ENCODE peak calls at places on chromosomes 1 and 21, in five cellular contexts. One of them, this sample, is unnamed.
A peak's percentile ranks its signal among the peaks of the same experiment; 100 is the strongest.

GRCh38 chr21:35565204-35565611 is 495.1 kb downstream of the SETD4 start:
- DNase-seq in CD8-positive, alpha-beta T cell: no peak
- DNase-seq in adrenal gland: peak; percentile 76
- DNase-seq in psoas muscle: peak; percentile 52
- DNase-seq in uterus: no peak
- DNase-seq in this sample: peak; percentile 45

GRCh38 chr21:32245971-32246370 is 32.9 kb downstream of the MIS18A start:
- DNase-seq in CD8-positive, alpha-beta T cell: no peak
- DNase-seq in adrenal gland: no peak
- DNase-seq in psoas muscle: no peak
- DNase-seq in uterus: no peak
- DNase-seq in this sample: no peak

GRCh38 chr1:217274927-217275616 is 355.8 kb downstream of the GPATCH2 start:
- DNase-seq in CD8-positive, alpha-beta T cell: no peak
- DNase-seq in adrenal gland: no peak
- DNase-seq in psoas muscle: no peak
- DNase-seq in uterus: no peak
- DNase-seq in this sample: no peak

GRCh38 chr1:115810609-115811008 is 30.3 kb downstream of the NHLH2 start:
- DNase-seq in CD8-positive, alpha-beta T cell: no peak
- DNase-seq in adrenal gland: no peak
- DNase-seq in psoas muscle: no peak
- DNase-seq in uterus: no peak
- DNase-seq in this sample: no peak

GRCh38 chr21:43269461-43269860 is 100.7 kb downstream of the CRYAA start:
- DNase-seq in CD8-positive, alpha-beta T cell: peak; percentile 57
- DNase-seq in adrenal gland: no peak
- DNase-seq in psoas muscle: peak; percentile 7
- DNase-seq in uterus: no peak
- DNase-seq in this sample: peak; percentile 81

GRCh38 chr1:223504741-223505140 is 111.5 kb downstream of the CCDC185 start:
- DNase-seq in CD8-positive, alpha-beta T cell: no peak
- DNase-seq in adrenal gland: no peak
- DNase-seq in psoas muscle: no peak
- DNase-seq in uterus: no peak
- DNase-seq in this sample: no peak

GRCh38 chr21:37082856-37083611 is 10.0 kb downstream of the TTC3 start:
- DNase-seq in CD8-positive, alpha-beta T cell: no peak
- DNase-seq in adrenal gland: no peak
- DNase-seq in psoas muscle: no peak
- DNase-seq in uterus: no peak
- DNase-seq in this sample: no peak

GRCh38 chr1:207807395-207808321 is 55.8 kb downstream of the CD46 start:
- DNase-seq in CD8-positive, alpha-beta T cell: no peak
- DNase-seq in adrenal gland: peak; percentile 49
- DNase-seq in psoas muscle: peak; percentile 41
- DNase-seq in uterus: no peak
- DNase-seq in this sample: peak; percentile 39

GRCh38 chr1:84361796-84362195 is 36.5 kb upstream of the DNASE2B start:
- DNase-seq in CD8-positive, alpha-beta T cell: no peak
- DNase-seq in adrenal gland: no peak
- DNase-seq in psoas muscle: no peak
- DNase-seq in uterus: no peak
- DNase-seq in this sample: no peak

GRCh38 chr1:30763654-30764248 is 6.2 kb upstream of the LAPTM5 start:
- DNase-seq in CD8-positive, alpha-beta T cell: no peak
- DNase-seq in adrenal gland: peak; percentile 72
- DNase-seq in psoas muscle: no peak
- DNase-seq in uterus: peak; percentile 57
- DNase-seq in this sample: no peak

GRCh38 chr1:43253173-43253572 is 16.6 kb upstream of the TMEM125 start:
- DNase-seq in CD8-positive, alpha-beta T cell: no peak
- DNase-seq in adrenal gland: no peak
- DNase-seq in psoas muscle: no peak
- DNase-seq in uterus: no peak
- DNase-seq in this sample: no peak

GRCh38 chr1:117631761-117632160 is 25.9 kb downstream of the TENT5C start:
- DNase-seq in CD8-positive, alpha-beta T cell: no peak
- DNase-seq in adrenal gland: no peak
- DNase-seq in psoas muscle: no peak
- DNase-seq in uterus: no peak
- DNase-seq in this sample: no peak

GRCh38 chr1:70764747-70765146 is 282.9 kb downstream of the PTGER3 start:
- DNase-seq in CD8-positive, alpha-beta T cell: no peak
- DNase-seq in adrenal gland: no peak
- DNase-seq in psoas muscle: no peak
- DNase-seq in uterus: no peak
- DNase-seq in this sample: no peak

GRCh38 chr1:23470282-23471070 is 13.5 kb downstream of the ASAP3 start:
- DNase-seq in CD8-positive, alpha-beta T cell: no peak
- DNase-seq in adrenal gland: no peak
- DNase-seq in psoas muscle: peak; percentile 80
- DNase-seq in uterus: peak; percentile 46
- DNase-seq in this sample: no peak

GRCh38 chr21:18384771-18385170 is 18.8 kb downstream of the TMPRSS15 start:
- DNase-seq in CD8-positive, alpha-beta T cell: no peak
- DNase-seq in adrenal gland: no peak
- DNase-seq in psoas muscle: no peak
- DNase-seq in uterus: no peak
- DNase-seq in this sample: no peak

GRCh38 chr1:77143529-77144121 is 75.6 kb downstream of the PIGK start:
- DNase-seq in CD8-positive, alpha-beta T cell: no peak
- DNase-seq in adrenal gland: no peak
- DNase-seq in psoas muscle: no peak
- DNase-seq in uterus: no peak
- DNase-seq in this sample: no peak

GRCh38 chr1:157348538-157349480 is 203.5 kb downstream of the FCRL5 start:
- DNase-seq in CD8-positive, alpha-beta T cell: no peak
- DNase-seq in adrenal gland: no peak
- DNase-seq in psoas muscle: no peak
- DNase-seq in uterus: no peak
- DNase-seq in this sample: no peak

GRCh38 chr1:228906461-228906860 is 171.2 kb downstream of the RHOU start:
- DNase-seq in CD8-positive, alpha-beta T cell: no peak
- DNase-seq in adrenal gland: no peak
- DNase-seq in psoas muscle: no peak
- DNase-seq in uterus: no peak
- DNase-seq in this sample: no peak

GRCh38 chr1:169486281-169486904 is 649 bp upstream of the SLC19A2 start:
- DNase-seq in CD8-positive, alpha-beta T cell: no peak
- DNase-seq in adrenal gland: peak; percentile 54
- DNase-seq in psoas muscle: no peak
- DNase-seq in uterus: peak; percentile 25
- DNase-seq in this sample: no peak

GRCh38 chr1:192807221-192807967 is 1.4 kb upstream of the RGS2 start:
- DNase-seq in CD8-positive, alpha-beta T cell: peak; percentile 7
- DNase-seq in adrenal gland: peak; percentile 29
- DNase-seq in psoas muscle: no peak
- DNase-seq in uterus: no peak
- DNase-seq in this sample: no peak

GRCh38 chr1:161244888-161245287 is 6.9 kb upstream of the NR1I3 start:
- DNase-seq in CD8-positive, alpha-beta T cell: no peak
- DNase-seq in adrenal gland: no peak
- DNase-seq in psoas muscle: no peak
- DNase-seq in uterus: no peak
- DNase-seq in this sample: no peak

GRCh38 chr21:35976481-35976880 is 83.8 kb downstream of the SETD4 start:
- DNase-seq in CD8-positive, alpha-beta T cell: no peak
- DNase-seq in adrenal gland: no peak
- DNase-seq in psoas muscle: no peak
- DNase-seq in uterus: no peak
- DNase-seq in this sample: no peak

GRCh38 chr1:200296091-200296661 is 113.7 kb downstream of the ZNF281 start:
- DNase-seq in CD8-positive, alpha-beta T cell: no peak
- DNase-seq in adrenal gland: no peak
- DNase-seq in psoas muscle: no peak
- DNase-seq in uterus: no peak
- DNase-seq in this sample: no peak

GRCh38 chr1:111517464-111518225 is 14.2 kb upstream of the ADORA3 start:
- DNase-seq in CD8-positive, alpha-beta T cell: no peak
- DNase-seq in adrenal gland: no peak
- DNase-seq in psoas muscle: no peak
- DNase-seq in uterus: no peak
- DNase-seq in this sample: no peak

GRCh38 chr1:58905628-58906256 is 121.9 kb upstream of the JUN start:
- DNase-seq in CD8-positive, alpha-beta T cell: no peak
- DNase-seq in adrenal gland: no peak
- DNase-seq in psoas muscle: no peak
- DNase-seq in uterus: peak; percentile 33
- DNase-seq in this sample: no peak

GRCh38 chr1:16183765-16184556 is 28.1 kb upstream of the EPHA2 start:
- DNase-seq in CD8-positive, alpha-beta T cell: no peak
- DNase-seq in adrenal gland: no peak
- DNase-seq in psoas muscle: no peak
- DNase-seq in uterus: no peak
- DNase-seq in this sample: no peak

DNA sequence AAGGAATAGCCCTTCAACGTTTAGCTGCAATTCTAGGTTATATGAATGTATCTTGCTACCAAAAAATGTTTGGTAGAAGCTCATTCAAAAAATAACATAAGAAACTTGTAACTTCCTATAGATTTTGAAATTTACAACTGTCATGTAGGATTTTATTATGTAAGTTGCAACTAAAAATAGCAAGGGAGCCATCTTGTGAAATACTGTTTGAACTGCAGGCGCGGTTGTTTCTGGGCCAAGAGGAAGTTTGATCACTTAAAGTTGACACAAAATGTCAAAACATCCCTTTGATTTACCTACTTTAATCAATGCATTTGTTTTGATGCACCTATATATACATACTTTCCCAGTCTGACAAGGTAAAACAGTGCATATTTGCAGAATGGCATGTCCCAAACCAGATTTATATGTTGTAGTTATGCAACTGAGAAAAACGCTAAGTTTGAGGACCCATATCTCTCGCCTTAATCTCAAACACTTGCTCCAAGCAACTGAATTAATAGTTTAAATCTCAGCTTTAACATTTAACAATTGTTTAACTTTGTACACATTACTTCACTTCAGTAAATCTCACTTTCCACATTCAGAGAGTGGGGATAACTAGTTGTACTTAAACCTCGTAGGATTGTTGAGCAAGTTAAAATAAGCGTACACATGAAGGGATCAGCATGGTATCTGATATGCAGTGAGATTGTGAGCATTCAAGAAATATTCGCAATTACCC is 63.9 kb downstream of the KCNK2 start:
- DNase-seq in CD8-positive, alpha-beta T cell: no peak
- DNase-seq in adrenal gland: peak; percentile 30
- DNase-seq in psoas muscle: no peak
- DNase-seq in uterus: no peak
- DNase-seq in this sample: peak; percentile 61
- TF ChIP-seq CTCF in CD8-positive, alpha-beta T cell: no peak
- TF ChIP-seq CTCF in adrenal gland: peak; percentile 11
- TF ChIP-seq CTCF in psoas muscle: no peak
- TF ChIP-seq CTCF in uterus: no peak
- TF ChIP-seq CTCF in this sample: peak; percentile 71

GRCh38 chr1:1721201-1721600 is 3.0 kb downstream of the CDK11A start:
- DNase-seq in CD8-positive, alpha-beta T cell: no peak
- DNase-seq in adrenal gland: peak; percentile 2
- DNase-seq in psoas muscle: no peak
- DNase-seq in uterus: no peak
- DNase-seq in this sample: no peak
- H3K9me3 ChIP-seq in CD8-positive, alpha-beta T cell: no peaks in the 10 kb centered on the region
- H3K9me3 ChIP-seq in adrenal gland: no peaks in the 10 kb centered on the region
- H3K9me3 ChIP-seq in psoas muscle: no peaks in the 10 kb centered on the region
- H3K9me3 ChIP-seq in uterus: no peaks in the 10 kb centered on the region
- H3K9me3 ChIP-seq in this sample: no peaks in the 10 kb centered on the region

DNA sequence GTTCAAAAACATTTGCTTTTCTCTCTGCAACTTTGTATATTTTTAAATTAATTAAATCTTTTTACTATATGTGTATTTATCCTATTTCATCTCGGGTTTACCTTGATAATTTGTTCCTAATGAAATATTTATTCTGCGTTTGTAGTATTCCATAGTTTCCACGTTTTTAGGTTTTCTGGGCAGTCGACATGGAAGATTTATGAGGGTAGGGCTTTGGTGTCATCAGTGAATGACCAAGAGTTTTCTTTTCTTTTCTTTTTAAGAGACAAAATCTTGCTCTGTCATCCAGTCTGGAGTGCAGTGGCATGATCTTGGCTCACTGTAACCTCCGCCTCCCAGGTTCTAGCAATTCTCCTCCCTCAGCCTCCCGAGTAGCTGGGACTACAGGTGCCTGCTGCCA is 17.2 kb upstream of the ZNF669 start:
- DNase-seq in CD8-positive, alpha-beta T cell: no peak
- DNase-seq in adrenal gland: no peak
- DNase-seq in psoas muscle: no peak
- DNase-seq in uterus: no peak
- DNase-seq in this sample: no peak
- TF ChIP-seq CTCF in CD8-positive, alpha-beta T cell: no peak
- TF ChIP-seq CTCF in adrenal gland: no peak
- TF ChIP-seq CTCF in psoas muscle: no peak
- TF ChIP-seq CTCF in uterus: no peak
- TF ChIP-seq CTCF in this sample: no peak

DNA sequence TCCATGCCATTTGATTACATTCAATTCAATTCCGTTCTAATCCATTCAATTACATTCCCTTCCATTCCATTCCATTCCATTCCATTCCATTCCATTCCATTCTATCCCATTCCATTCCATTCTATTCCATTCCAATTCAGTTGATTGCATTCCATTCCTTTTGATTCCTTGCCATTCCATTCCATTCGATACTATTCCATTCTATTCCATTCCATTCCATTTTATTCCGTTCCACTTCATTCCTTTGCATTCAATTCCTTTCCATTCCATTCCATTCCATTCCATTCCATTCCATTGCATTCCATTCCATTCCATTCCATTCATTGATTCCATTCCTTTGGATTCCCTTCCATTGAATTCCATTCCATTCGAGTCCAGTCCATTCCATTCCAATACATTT is 2574.0 kb upstream of the TPTE start:
- DNase-seq in CD8-positive, alpha-beta T cell: no peak
- DNase-seq in adrenal gland: no peak
- DNase-seq in psoas muscle: no peak
- DNase-seq in uterus: no peak
- DNase-seq in this sample: no peak
- H3K9me3 ChIP-seq in CD8-positive, alpha-beta T cell: peaks cover 54% of the 10 kb centered on the region
- H3K9me3 ChIP-seq in adrenal gland: no peaks in the 10 kb centered on the region
- H3K9me3 ChIP-seq in psoas muscle: peaks cover 88% of the 10 kb centered on the region
- H3K9me3 ChIP-seq in uterus: no peaks in the 10 kb centered on the region
- H3K9me3 ChIP-seq in this sample: no peaks in the 10 kb centered on the region

GRCh38 chr1:14826172-14826636 is 227.7 kb downstream of the KAZN start:
- DNase-seq in CD8-positive, alpha-beta T cell: no peak
- DNase-seq in adrenal gland: no peak
- DNase-seq in psoas muscle: no peak
- DNase-seq in uterus: peak; percentile 67
- DNase-seq in this sample: no peak
- TF ChIP-seq CTCF in CD8-positive, alpha-beta T cell: no peak
- TF ChIP-seq CTCF in adrenal gland: no peak
- TF ChIP-seq CTCF in psoas muscle: no peak
- TF ChIP-seq CTCF in uterus: no peak
- TF ChIP-seq CTCF in this sample: no peak

DNA sequence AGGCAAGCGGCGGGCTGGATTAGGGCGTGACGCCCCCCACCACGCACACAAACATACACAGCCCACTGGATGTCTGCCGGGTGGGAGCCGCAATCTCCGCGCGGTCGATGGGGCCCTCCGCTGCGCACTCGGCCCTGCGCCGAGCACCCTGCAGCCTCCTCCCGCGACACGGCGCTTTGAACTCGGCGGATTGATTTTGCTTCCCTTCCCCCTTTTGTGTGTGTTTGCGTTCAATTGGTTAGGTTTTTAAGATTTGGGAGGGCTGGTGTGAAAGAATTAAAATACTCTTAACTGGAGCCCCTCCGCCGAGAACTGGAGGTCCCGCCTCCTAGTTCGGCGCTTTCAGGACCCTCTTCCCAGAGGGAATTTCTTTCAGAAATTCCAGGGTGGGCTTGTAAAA is 7.8 kb upstream of the BARHL2 start:
- DNase-seq in CD8-positive, alpha-beta T cell: no peak
- DNase-seq in adrenal gland: no peak
- DNase-seq in psoas muscle: no peak
- DNase-seq in uterus: no peak
- DNase-seq in this sample: peak; percentile 77
- H3K9me3 ChIP-seq in CD8-positive, alpha-beta T cell: peaks cover 3% of the 10 kb centered on the region
- H3K9me3 ChIP-seq in adrenal gland: no peaks in the 10 kb centered on the region
- H3K9me3 ChIP-seq in psoas muscle: no peaks in the 10 kb centered on the region
- H3K9me3 ChIP-seq in uterus: no peaks in the 10 kb centered on the region
- H3K9me3 ChIP-seq in this sample: no peaks in the 10 kb centered on the region